ENCODE peak calls at places on chromosomes 2 and 18, in ten cellular contexts. E is AG10803; Q is Calu3; R is AG04449; I is germinal center; C is activated T-helper 1 cell treated with anti-CD3 and anti-CD28 coated beads, Interleukin-2, amount 50 U/mL, for 16 hours; O is NCI-H1092; J is BJ; X is WERI-Rb-1; L is AG20443. G is an unnamed sample.

GRCh38 chr2:11121099-11121822 is 34.0 kb upstream of the SLC66A3 start:
- DNase-seq in E (peak), L (peak), O (no peak), I (no peak), Q (no peak), R (no peak), J (no peak), X (peak), C (no peak), G (peak)

GRCh38 chr2:229713371-229714079 is 830 bp downstream of the DNER start:
- DNase-seq in C (no peak), Q (peak), J (no peak), E (no peak), O (peak), X (no peak), R (no peak), L (peak), I (peak), G (no peak)

GRCh38 chr2:120948662-120949011 is 213.0 kb downstream of the GLI2 start:
- DNase-seq in L (no peak), Q (no peak), X (no peak), E (no peak), R (no peak), I (no peak), O (no peak), C (no peak), J (no peak), G (peak)

GRCh38 chr18:75314117-75314516 is 103.5 kb downstream of the TSHZ1 start:
- DNase-seq in X (peak), E (no peak), C (no peak), R (no peak), O (no peak), I (no peak), Q (no peak), L (no peak), J (no peak), G (no peak)

GRCh38 chr2:180695570-180695969 is 284.8 kb upstream of the UBE2E3 start:
- DNase-seq in O (no peak), X (no peak), Q (no peak), J (no peak), C (no peak), I (no peak), E (no peak), R (no peak), L (no peak), G (no peak)

GRCh38 chr2:125745514-125745913 is 910.4 kb upstream of the GYPC start:
- DNase-seq in J (no peak), E (no peak), X (peak), C (no peak), Q (peak), O (peak), L (no peak), I (no peak), R (no peak), G (no peak)

GRCh38 chr18:54130631-54131030 is 93.8 kb downstream of the MBD2 start:
- DNase-seq in R (no peak), I (no peak), O (no peak), X (no peak), Q (no peak), C (no peak), E (no peak), J (no peak), L (no peak), G (no peak)

GRCh38 chr2:85713836-85714235 is 19.7 kb downstream of the GNLY start:
- DNase-seq in J (no peak), O (peak), L (no peak), R (no peak), X (no peak), I (no peak), C (no peak), Q (no peak), E (no peak), G (no peak)

GRCh38 chr2:172516299-172516698 is 39.6 kb upstream of the PDK1 start:
- DNase-seq in Q (no peak), E (peak), X (no peak), J (peak), I (no peak), L (peak), R (peak), O (no peak), C (no peak), G (no peak)

GRCh38 chr2:237171396-237171795 is 85.7 kb downstream of the COPS8 start:
- DNase-seq in J (peak), E (peak), X (no peak), L (peak), R (peak), I (no peak), O (no peak), Q (peak), C (no peak), G (no peak)

GRCh38 chr2:129936334-129936934 is 43.0 kb upstream of the RAB6C start:
- DNase-seq in I (no peak), Q (no peak), R (no peak), X (no peak), O (peak), L (no peak), J (no peak), C (peak), E (no peak), G (peak)

GRCh38 chr2:165746501-165746900 is 47.5 kb downstream of the GALNT3 start:
- DNase-seq in L (no peak), Q (no peak), C (no peak), X (no peak), J (no peak), E (no peak), O (no peak), I (no peak), R (no peak), G (no peak)

GRCh38 chr2:3134026-3134571 is 243.5 kb downstream of the EIPR1 start:
- DNase-seq in E (no peak), R (no peak), L (no peak), Q (no peak), X (no peak), J (no peak), C (no peak), I (no peak), O (no peak), G (no peak)

GRCh38 chr2:17303054-17303453 is 215.2 kb downstream of the RAD51AP2 start:
- DNase-seq in E (peak), J (no peak), L (no peak), C (no peak), X (no peak), O (no peak), R (peak), Q (no peak), I (no peak), G (peak)

GRCh38 chr2:43276517-43276931 is 50.1 kb upstream of the ZFP36L2 start:
- DNase-seq in Q (no peak), R (no peak), L (no peak), O (no peak), J (no peak), I (no peak), C (no peak), E (no peak), X (no peak), G (no peak)

G was measured in osteoblast.